ENCODE peak calls at places on chromosomes 11 and 22, in six cellular contexts. O, L, I, Y, G and S are unnamed samples.

GRCh38 chr11:111855506-111855905 is 15.9 kb downstream of the ALG9 start:
- DNase-seq in O (no peak), L (no peak), I (no peak), Y (no peak), G (no peak), S (no peak)

GRCh38 chr22:50613291-50613981 is 12.8 kb downstream of the MAPK8IP2 start:
- DNase-seq in O (peak; percentile 48), L (peak; percentile 74), I (peak; percentile 68), Y (no peak), G (peak; percentile 71), S (no peak)

GRCh38 chr11:134725939-134726639 is 314.0 kb upstream of the B3GAT1 start:
- DNase-seq in O (no peak), L (peak; percentile 54), I (peak; percentile 35), Y (no peak), G (peak; percentile 14), S (no peak)

GRCh38 chr22:31130873-31131272 is 8.1 kb downstream of the INPP5J start:
- DNase-seq in O (no peak), L (no peak), I (no peak), Y (no peak), G (peak; percentile 31), S (no peak)

GRCh38 chr11:32658639-32659406 is 75.2 kb downstream of the EIF3M start:
- DNase-seq in O (no peak), L (no peak), I (no peak), Y (no peak), G (no peak), S (no peak)

GRCh38 chr11:104609297-104609696 is 289.0 kb downstream of the CASP12 start:
- DNase-seq in O (no peak), L (no peak), I (peak; percentile 28), Y (no peak), G (peak; percentile 24), S (peak; percentile 28)

GRCh38 chr22:23269441-23270211 is 89.3 kb downstream of the BCR start:
- DNase-seq in O (peak; percentile 62), L (peak; percentile 68), I (no peak), Y (no peak), G (no peak), S (no peak)

GRCh38 chr11:73308963-73309960 is 1.2 kb downstream of the ARHGEF17 start:
- DNase-seq in O (peak; percentile 88), L (peak; percentile 35), I (peak; percentile 55), Y (no peak), G (peak; percentile 92), S (peak; percentile 84)

GRCh38 chr11:636511-637332 is at the start of gene DRD4:
- DNase-seq in O (peak; percentile 75), L (no peak), I (no peak), Y (no peak), G (no peak), S (no peak)

GRCh38 chr11:72446929-72447753 is 12.8 kb upstream of the CLPB start:
- DNase-seq in O (no peak), L (peak; percentile 61), I (peak; percentile 69), Y (no peak), G (peak; percentile 62), S (peak; percentile 27)

GRCh38 chr11:2265854-2266585 is 4.4 kb downstream of the ASCL2 start:
- DNase-seq in O (no peak), L (peak; percentile 7), I (no peak), Y (no peak), G (no peak), S (no peak)

GRCh38 chr11:64146036-64146943 is 19.6 kb downstream of the MACROD1 start:
- DNase-seq in O (peak; percentile 90), L (peak; percentile 83), I (peak; percentile 24), Y (no peak), G (peak; percentile 54), S (no peak)

GRCh38 chr11:1531961-1532586 is 40.0 kb downstream of the DUSP8 start:
- DNase-seq in O (no peak), L (no peak), I (no peak), Y (no peak), G (no peak), S (no peak)

GRCh38 chr22:17785185-17786184 is 11.2 kb upstream of the BID start:
- DNase-seq in O (peak; percentile 96), L (peak; percentile 86), I (peak; percentile 41), Y (no peak), G (peak; percentile 72), S (no peak)

GRCh38 chr11:32172771-32173170 is 81.9 kb downstream of the RCN1 start:
- DNase-seq in O (no peak), L (no peak), I (no peak), Y (no peak), G (no peak), S (no peak)

GRCh38 chr11:120547301-120547700 is 35.8 kb downstream of the GRIK4 start:
- DNase-seq in O (no peak), L (no peak), I (no peak), Y (no peak), G (no peak), S (no peak)

GRCh38 chr22:42807185-42807584 is 49.9 kb downstream of the ARFGAP3 start:
- DNase-seq in O (no peak), L (no peak), I (no peak), Y (no peak), G (no peak), S (no peak)

GRCh38 chr11:17752144-17752543 is 17.6 kb downstream of the KCNC1 start:
- DNase-seq in O (no peak), L (no peak), I (no peak), Y (no peak), G (no peak), S (no peak)

GRCh38 chr11:7245341-7245740 is 6.4 kb upstream of the SYT9 start:
- DNase-seq in O (no peak), L (no peak), I (no peak), Y (no peak), G (no peak), S (no peak)

GRCh38 chr11:68783216-68783821 is 32.0 kb upstream of the TESMIN start:
- DNase-seq in O (no peak), L (no peak), I (no peak), Y (no peak), G (no peak), S (no peak)

GRCh38 chr11:121512468-121513465 is 60.0 kb upstream of the SORL1-AS1 start:
- DNase-seq in O (no peak), L (no peak), I (no peak), Y (no peak), G (no peak), S (no peak)

GRCh38 chr11:10387209-10388083 is 67.6 kb upstream of the AMPD3 start:
- DNase-seq in O (peak; percentile 34), L (no peak), I (no peak), Y (no peak), G (no peak), S (no peak)

GRCh38 chr11:102478660-102479245 is 26.2 kb upstream of the TMEM123 start:
- DNase-seq in O (no peak), L (no peak), I (no peak), Y (no peak), G (no peak), S (no peak)

GRCh38 chr22:46983046-46983445 is 220.6 kb downstream of the TBC1D22A start:
- DNase-seq in O (no peak), L (no peak), I (no peak), Y (no peak), G (no peak), S (no peak)

GRCh38 chr11:26867286-26867685 is 126.6 kb upstream of the FIBIN start:
- DNase-seq in O (no peak), L (no peak), I (no peak), Y (no peak), G (no peak), S (no peak)

GRCh38 chr11:64744544-64745218 is 739 bp upstream of the RASGRP2 start:
- DNase-seq in O (peak; percentile 59), L (peak; percentile 74), I (no peak), Y (no peak), G (no peak), S (no peak)

GRCh38 chr11:117928818-117929567 is at the start of gene TMPRSS13:
- DNase-seq in O (no peak), L (no peak), I (no peak), Y (no peak), G (no peak), S (no peak)

DNA sequence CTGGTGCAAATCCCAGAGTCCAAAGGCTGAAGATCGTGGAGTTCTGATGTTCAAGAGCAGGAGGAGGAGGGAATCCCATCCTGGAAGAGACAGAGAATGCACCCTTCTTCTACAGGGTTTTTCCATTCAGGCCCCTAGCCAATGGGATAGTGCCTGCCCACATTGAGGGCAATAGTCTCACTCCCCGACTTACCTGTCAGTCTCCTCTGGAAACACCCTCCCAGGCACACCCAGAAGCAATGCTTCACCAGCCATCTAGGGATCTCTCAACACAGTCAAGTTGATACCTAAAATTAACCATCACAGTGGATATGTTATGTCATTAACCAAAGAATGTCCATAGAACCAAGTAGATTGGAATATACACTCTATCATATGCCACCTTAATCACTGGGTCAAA is 72.9 kb downstream of the FAM83F start:
- DNase-seq in O (no peak), L (no peak), I (no peak), Y (no peak), G (no peak), S (no peak)
- H3K4me1 ChIP-seq in O (no peaks in the 10 kb centered on the region), L (no peaks in the 10 kb centered on the region), I (no peaks in the 10 kb centered on the region), Y (peaks cover 9% of the 10 kb centered on the region), G (peaks cover 14% of the 10 kb centered on the region), S (no peaks in the 10 kb centered on the region)

GRCh38 chr11:126210871-126211235 is 597 bp downstream of the RPUSD4 start:
- DNase-seq in O (no peak), L (no peak), I (no peak), Y (no peak), G (no peak), S (no peak)

GRCh38 chr11:126216526-126217305 is 5.1 kb downstream of the FAM118B start:
- DNase-seq in O (no peak), L (no peak), I (no peak), Y (no peak), G (no peak), S (no peak)

GRCh38 chr11:126211236-126212088 is at the start of the genes FAM118B and RPUSD4:
- DNase-seq in O (peak; percentile 99), L (peak; percentile 99), I (peak; percentile 87), Y (peak; percentile 87), G (peak; percentile 90), S (peak; percentile 96)

GRCh38 chr11:126214446-126215240 is 3.1 kb downstream of the FAM118B start:
- DNase-seq in O (no peak), L (no peak), I (no peak), Y (no peak), G (no peak), S (no peak)

GRCh38 chr11:126212089-126212660 is 593 bp downstream of the FAM118B start:
- DNase-seq in O (no peak), L (no peak), I (no peak), Y (no peak), G (no peak), S (no peak)
- TF ChIP-seq ZNF274 in O (no peak), L (no peak), I (no peak), Y (no peak), G (no peak), S (no peak)

DNA sequence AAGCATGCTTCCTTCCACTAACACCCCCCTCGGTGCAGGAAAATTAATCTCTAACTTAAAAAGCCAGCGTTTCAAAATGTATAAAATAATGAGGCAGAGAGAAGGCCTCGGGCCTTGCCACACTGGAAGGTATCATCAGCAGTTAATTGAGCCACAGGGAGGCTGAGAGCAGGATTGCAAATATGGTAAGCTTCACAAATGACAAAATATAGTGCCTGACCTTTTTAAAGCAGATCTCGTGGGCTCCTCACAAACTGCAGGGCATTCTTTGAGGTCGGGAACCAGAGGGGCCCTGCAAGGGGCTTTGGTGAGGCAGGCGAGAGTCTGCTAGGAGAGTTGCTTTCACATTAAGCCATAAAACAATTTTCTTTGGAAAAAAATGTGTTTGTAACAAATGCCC is 61.2 kb upstream of the SYT13 start:
- DNase-seq in O (peak; percentile 38), L (no peak), I (no peak), Y (no peak), G (no peak), S (no peak)
- TF ChIP-seq YY1 in O (no peak), L (no peak), I (no peak), Y (no peak), G (no peak), S (no peak)

GRCh38 chr11:108221981-108222685 is at the start of gene NPAT:
- DNase-seq in O (no peak), L (peak; percentile 13), I (no peak), Y (no peak), G (no peak), S (peak; percentile 11)
- H3K4me1 ChIP-seq in O (peaks cover 11% of the 10 kb centered on the region), L (peaks cover 48% of the 10 kb centered on the region), I (peaks cover 6% of the 10 kb centered on the region), Y (peaks cover 16% of the 10 kb centered on the region), G (peaks cover 50% of the 10 kb centered on the region), S (peaks cover 3% of the 10 kb centered on the region)